ENCODE peak calls at places on chromosomes 16 and 17, in nine cellular contexts. K is RWPE1; N is heart left ventricle; Q is foreskin fibroblast; G is germinal center; O is sciatic nerve; R is cerebellum; Y is NCI-H748 treated with DMSO at 0.1 percent for 48 hours; S is stimulated activated CD4-positive, alpha-beta T cell treated with anti-CD3 and anti-CD28 coated beads, Interleukin-2, amount 100 ng/mL, for 48 hours. A is an unnamed sample.

GRCh38 chr16:81755915-81756644 is 23.0 kb upstream of the PLCG2 start:
- DNase-seq in N (peak), Y (no peak), O (no peak), K (no peak), S (no peak), R (no peak), Q (no peak), G (no peak), A (no peak)

GRCh38 chr17:81712468-81713003 is 452 bp downstream of the SLC25A10 start:
- DNase-seq in Y (no peak), K (no peak), O (no peak), R (no peak), N (no peak), G (no peak), Q (no peak), S (no peak), A (no peak)

GRCh38 chr17:70906808-70907207 is 737.5 kb downstream of the KCNJ2 start:
- DNase-seq in Y (no peak), N (no peak), R (no peak), K (no peak), O (no peak), Q (peak), G (no peak), S (no peak), A (no peak)

GRCh38 chr16:57764341-57765159 is 29.0 kb downstream of the KATNB1 start:
- DNase-seq in S (peak), R (no peak), G (peak), K (peak), N (no peak), Q (peak), Y (no peak), O (no peak), A (peak)

GRCh38 chr16:89709166-89709565 is 7.7 kb upstream of the SPATA2L start:
- DNase-seq in N (no peak), O (no peak), Q (no peak), S (no peak), K (no peak), G (no peak), R (no peak), Y (no peak), A (no peak)

GRCh38 chr16:19382084-19382801 is 35.4 kb upstream of the TMC5 start:
- DNase-seq in S (no peak), Y (no peak), O (no peak), K (no peak), R (no peak), N (no peak), G (no peak), Q (no peak), A (no peak)

GRCh38 chr17:18190629-18191028 is 7.0 kb downstream of the ALKBH5 start:
- DNase-seq in G (no peak), Y (no peak), R (no peak), K (no peak), S (no peak), Q (no peak), O (no peak), N (no peak), A (no peak)

GRCh38 chr17:35254107-35254802 is 11.4 kb downstream of the SLFN5 start:
- DNase-seq in Q (peak), G (no peak), O (no peak), S (no peak), N (peak), Y (no peak), R (no peak), K (peak), A (no peak)

GRCh38 chr17:56918916-56919315 is 5.1 kb upstream of the TRIM25 start:
- DNase-seq in O (no peak), N (no peak), Q (peak), K (no peak), Y (no peak), R (no peak), S (no peak), G (no peak), A (no peak)

GRCh38 chr17:18978050-18978449 is 26.1 kb downstream of the SLC5A10 start:
- DNase-seq in R (no peak), K (no peak), S (no peak), N (no peak), Y (no peak), Q (no peak), O (no peak), G (no peak), A (no peak)

GRCh38 chr17:63232565-63233310 is 213.4 kb downstream of the CYB561 start:
- DNase-seq in R (no peak), Y (no peak), Q (no peak), O (no peak), G (no peak), N (no peak), K (no peak), S (no peak), A (no peak)

GRCh38 chr16:86718118-86718517 is 139.8 kb downstream of the FOXL1 start:
- DNase-seq in O (no peak), N (no peak), S (no peak), Y (no peak), Q (no peak), G (no peak), R (no peak), K (peak), A (no peak)

GRCh38 chr17:68172461-68172954 is 75.3 kb upstream of the AMZ2 start:
- DNase-seq in Q (peak), Y (peak), K (peak), N (peak), S (peak), R (peak), G (peak), O (peak), A (peak)

A was measured in iPS DF 6.9.